ENCODE peak calls at places on chromosome 14, in eight cellular contexts. One of them, this sample, is unnamed.
A peak's percentile ranks its signal among the peaks of the same experiment; 100 is the strongest.

GRCh38 chr14:76006253-76006652 is 20.7 kb downstream of the IFT43 start:
- DNase-seq in gastrocnemius medialis: no peak
- DNase-seq in GM12865: no peak
- DNase-seq in fibroblast of villous mesenchyme: no peak
- DNase-seq in adrenal gland: no peak
- DNase-seq in psoas muscle: no peak
- DNase-seq in astrocyte of the cerebellum: no peak
- DNase-seq in tibial artery: no peak
- DNase-seq in this sample: no peak

GRCh38 chr14:32472512-32473472 is 143.7 kb downstream of the AKAP6 start:
- DNase-seq in tibial artery: no peak
- DNase-seq in adrenal gland: no peak
- DNase-seq in gastrocnemius medialis: peak; percentile 63
- DNase-seq in psoas muscle: no peak
- DNase-seq in astrocyte of the cerebellum: peak; percentile 47
- DNase-seq in GM12865: no peak
- DNase-seq in fibroblast of villous mesenchyme: peak; percentile 38
- DNase-seq in this sample: no peak

GRCh38 chr14:51041117-51041531 is 53.8 kb downstream of the TRIM9 start:
- DNase-seq in astrocyte of the cerebellum: no peak
- DNase-seq in gastrocnemius medialis: no peak
- DNase-seq in psoas muscle: no peak
- DNase-seq in GM12865: no peak
- DNase-seq in fibroblast of villous mesenchyme: no peak
- DNase-seq in tibial artery: no peak
- DNase-seq in adrenal gland: no peak
- DNase-seq in this sample: no peak

GRCh38 chr14:49849213-49849847 is 3.3 kb downstream of the NEMF start:
- DNase-seq in astrocyte of the cerebellum: no peak
- DNase-seq in adrenal gland: no peak
- DNase-seq in GM12865: no peak
- DNase-seq in psoas muscle: no peak
- DNase-seq in fibroblast of villous mesenchyme: peak; percentile 17
- DNase-seq in tibial artery: no peak
- DNase-seq in gastrocnemius medialis: no peak
- DNase-seq in this sample: no peak

GRCh38 chr14:79412822-79413221 is 798.5 kb downstream of the DIO2 start:
- DNase-seq in astrocyte of the cerebellum: no peak
- DNase-seq in adrenal gland: no peak
- DNase-seq in tibial artery: no peak
- DNase-seq in gastrocnemius medialis: no peak
- DNase-seq in psoas muscle: no peak
- DNase-seq in GM12865: no peak
- DNase-seq in fibroblast of villous mesenchyme: no peak
- DNase-seq in this sample: no peak

GRCh38 chr14:77761205-77761931 is 412 bp upstream of the SNW1 start:
- DNase-seq in adrenal gland: peak; percentile 39
- DNase-seq in astrocyte of the cerebellum: peak; percentile 16
- DNase-seq in psoas muscle: peak; percentile 64
- DNase-seq in gastrocnemius medialis: peak; percentile 62
- DNase-seq in fibroblast of villous mesenchyme: peak; percentile 53
- DNase-seq in tibial artery: peak; percentile 73
- DNase-seq in GM12865: peak; percentile 31
- DNase-seq in this sample: no peak

GRCh38 chr14:94284221-94284620 is 8.8 kb downstream of the SERPINA10 start:
- DNase-seq in tibial artery: no peak
- DNase-seq in astrocyte of the cerebellum: peak; percentile 12
- DNase-seq in psoas muscle: no peak
- DNase-seq in GM12865: no peak
- DNase-seq in gastrocnemius medialis: no peak
- DNase-seq in adrenal gland: no peak
- DNase-seq in fibroblast of villous mesenchyme: no peak
- DNase-seq in this sample: no peak

GRCh38 chr14:106286697-106287290 is 760.4 kb downstream of the TMEM121 start:
- DNase-seq in psoas muscle: no peak
- DNase-seq in adrenal gland: no peak
- DNase-seq in gastrocnemius medialis: no peak
- DNase-seq in GM12865: peak; percentile 14
- DNase-seq in tibial artery: no peak
- DNase-seq in fibroblast of villous mesenchyme: no peak
- DNase-seq in astrocyte of the cerebellum: no peak
- DNase-seq in this sample: no peak

GRCh38 chr14:79493081-79493652 is 718.1 kb downstream of the DIO2 start:
- DNase-seq in adrenal gland: no peak
- DNase-seq in GM12865: no peak
- DNase-seq in fibroblast of villous mesenchyme: no peak
- DNase-seq in psoas muscle: no peak
- DNase-seq in tibial artery: no peak
- DNase-seq in astrocyte of the cerebellum: no peak
- DNase-seq in gastrocnemius medialis: no peak
- DNase-seq in this sample: no peak

GRCh38 chr14:75373616-75374015 is 54.2 kb upstream of the JDP2 start:
- DNase-seq in GM12865: no peak
- DNase-seq in tibial artery: no peak
- DNase-seq in gastrocnemius medialis: no peak
- DNase-seq in fibroblast of villous mesenchyme: no peak
- DNase-seq in adrenal gland: no peak
- DNase-seq in astrocyte of the cerebellum: no peak
- DNase-seq in psoas muscle: no peak
- DNase-seq in this sample: no peak

GRCh38 chr14:100762089-100762515 is 35.4 kb downstream of the DLK1 start:
- DNase-seq in astrocyte of the cerebellum: no peak
- DNase-seq in tibial artery: no peak
- DNase-seq in adrenal gland: no peak
- DNase-seq in GM12865: no peak
- DNase-seq in gastrocnemius medialis: no peak
- DNase-seq in fibroblast of villous mesenchyme: peak; percentile 89
- DNase-seq in psoas muscle: no peak
- DNase-seq in this sample: no peak

GRCh38 chr14:100405752-100406455 is 82.8 kb downstream of the SLC25A47 start:
- DNase-seq in tibial artery: no peak
- DNase-seq in psoas muscle: no peak
- DNase-seq in astrocyte of the cerebellum: no peak
- DNase-seq in fibroblast of villous mesenchyme: no peak
- DNase-seq in adrenal gland: no peak
- DNase-seq in gastrocnemius medialis: no peak
- DNase-seq in GM12865: no peak
- DNase-seq in this sample: no peak

GRCh38 chr14:103624860-103625259 is 4.2 kb upstream of the KLC1 start:
- DNase-seq in astrocyte of the cerebellum: no peak
- DNase-seq in adrenal gland: peak; percentile 75
- DNase-seq in psoas muscle: peak; percentile 86
- DNase-seq in gastrocnemius medialis: peak; percentile 69
- DNase-seq in fibroblast of villous mesenchyme: peak; percentile 69
- DNase-seq in tibial artery: peak; percentile 92
- DNase-seq in GM12865: peak; percentile 27
- DNase-seq in this sample: no peak

GRCh38 chr14:49863483-49864262 is 11.1 kb upstream of the NEMF start:
- DNase-seq in GM12865: peak; percentile 58
- DNase-seq in adrenal gland: peak; percentile 48
- DNase-seq in astrocyte of the cerebellum: no peak
- DNase-seq in gastrocnemius medialis: no peak
- DNase-seq in fibroblast of villous mesenchyme: peak; percentile 35
- DNase-seq in psoas muscle: no peak
- DNase-seq in tibial artery: no peak
- DNase-seq in this sample: no peak

GRCh38 chr14:91185721-91186120 is 58.8 kb downstream of the GPR68 start:
- DNase-seq in adrenal gland: no peak
- DNase-seq in gastrocnemius medialis: no peak
- DNase-seq in fibroblast of villous mesenchyme: peak; percentile 3
- DNase-seq in psoas muscle: no peak
- DNase-seq in tibial artery: no peak
- DNase-seq in astrocyte of the cerebellum: no peak
- DNase-seq in GM12865: no peak
- DNase-seq in this sample: no peak

GRCh38 chr14:37874429-37875109 is 279.1 kb downstream of the TTC6 start:
- DNase-seq in GM12865: peak; percentile 65
- DNase-seq in gastrocnemius medialis: peak; percentile 47
- DNase-seq in astrocyte of the cerebellum: peak; percentile 46
- DNase-seq in fibroblast of villous mesenchyme: peak; percentile 50
- DNase-seq in adrenal gland: peak; percentile 88
- DNase-seq in tibial artery: peak; percentile 77
- DNase-seq in psoas muscle: peak; percentile 86
- DNase-seq in this sample: peak; percentile 89

GRCh38 chr14:73662439-73663056 is 17.8 kb downstream of the DNAL1 start:
- DNase-seq in tibial artery: peak; percentile 77
- DNase-seq in gastrocnemius medialis: peak; percentile 58
- DNase-seq in fibroblast of villous mesenchyme: peak; percentile 89
- DNase-seq in psoas muscle: peak; percentile 52
- DNase-seq in GM12865: no peak
- DNase-seq in astrocyte of the cerebellum: peak; percentile 86
- DNase-seq in adrenal gland: peak; percentile 67
- DNase-seq in this sample: no peak

GRCh38 chr14:40694026-40694425 is 912.6 kb upstream of the LRFN5 start:
- DNase-seq in psoas muscle: no peak
- DNase-seq in tibial artery: peak; percentile 19
- DNase-seq in gastrocnemius medialis: no peak
- DNase-seq in fibroblast of villous mesenchyme: peak; percentile 26
- DNase-seq in astrocyte of the cerebellum: no peak
- DNase-seq in GM12865: no peak
- DNase-seq in adrenal gland: no peak
- DNase-seq in this sample: no peak

GRCh38 chr14:35247777-35248475 is 44.3 kb upstream of the PSMA6 start:
- DNase-seq in fibroblast of villous mesenchyme: peak; percentile 21
- DNase-seq in GM12865: no peak
- DNase-seq in psoas muscle: no peak
- DNase-seq in gastrocnemius medialis: no peak
- DNase-seq in tibial artery: no peak
- DNase-seq in astrocyte of the cerebellum: no peak
- DNase-seq in adrenal gland: no peak
- DNase-seq in this sample: no peak

GRCh38 chr14:56196274-56196673 is 78.1 kb downstream of the PELI2 start:
- DNase-seq in astrocyte of the cerebellum: no peak
- DNase-seq in tibial artery: no peak
- DNase-seq in adrenal gland: no peak
- DNase-seq in GM12865: no peak
- DNase-seq in psoas muscle: no peak
- DNase-seq in fibroblast of villous mesenchyme: peak; percentile 83
- DNase-seq in gastrocnemius medialis: no peak
- DNase-seq in this sample: no peak

GRCh38 chr14:22836301-22837058 is at the start of gene MMP14:
- DNase-seq in GM12865: no peak
- DNase-seq in psoas muscle: peak; percentile 84
- DNase-seq in tibial artery: peak; percentile 97
- DNase-seq in fibroblast of villous mesenchyme: peak; percentile 94
- DNase-seq in astrocyte of the cerebellum: peak; percentile 77
- DNase-seq in gastrocnemius medialis: peak; percentile 74
- DNase-seq in adrenal gland: peak; percentile 72
- DNase-seq in this sample: peak; percentile 26
- TF ChIP-seq CTCF in GM12865: no peak
- TF ChIP-seq CTCF in psoas muscle: no peak
- TF ChIP-seq CTCF in tibial artery: peak; percentile 50
- TF ChIP-seq CTCF in fibroblast of villous mesenchyme: peak; percentile 54
- TF ChIP-seq CTCF in astrocyte of the cerebellum: peak; percentile 54
- TF ChIP-seq CTCF in gastrocnemius medialis: no peak
- TF ChIP-seq CTCF in adrenal gland: peak; percentile 68
- TF ChIP-seq CTCF in this sample: peak; percentile 51

GRCh38 chr14:42909659-42910058 is 1303.0 kb downstream of the LRFN5 start:
- DNase-seq in psoas muscle: no peak
- DNase-seq in gastrocnemius medialis: no peak
- DNase-seq in GM12865: no peak
- DNase-seq in adrenal gland: no peak
- DNase-seq in fibroblast of villous mesenchyme: no peak
- DNase-seq in tibial artery: no peak
- DNase-seq in astrocyte of the cerebellum: no peak
- DNase-seq in this sample: no peak

GRCh38 chr14:42911642-42912041 is 1305.0 kb downstream of the LRFN5 start:
- DNase-seq in GM12865: no peak
- DNase-seq in gastrocnemius medialis: no peak
- DNase-seq in astrocyte of the cerebellum: no peak
- DNase-seq in psoas muscle: no peak
- DNase-seq in adrenal gland: no peak
- DNase-seq in tibial artery: no peak
- DNase-seq in fibroblast of villous mesenchyme: peak; percentile 1
- DNase-seq in this sample: no peak
- TF ChIP-seq CTCF in GM12865: no peak
- TF ChIP-seq CTCF in gastrocnemius medialis: no peak
- TF ChIP-seq CTCF in astrocyte of the cerebellum: no peak
- TF ChIP-seq CTCF in psoas muscle: peak; percentile 32
- TF ChIP-seq CTCF in adrenal gland: no peak
- TF ChIP-seq CTCF in tibial artery: no peak
- TF ChIP-seq CTCF in fibroblast of villous mesenchyme: no peak
- TF ChIP-seq CTCF in this sample: no peak

DNA sequence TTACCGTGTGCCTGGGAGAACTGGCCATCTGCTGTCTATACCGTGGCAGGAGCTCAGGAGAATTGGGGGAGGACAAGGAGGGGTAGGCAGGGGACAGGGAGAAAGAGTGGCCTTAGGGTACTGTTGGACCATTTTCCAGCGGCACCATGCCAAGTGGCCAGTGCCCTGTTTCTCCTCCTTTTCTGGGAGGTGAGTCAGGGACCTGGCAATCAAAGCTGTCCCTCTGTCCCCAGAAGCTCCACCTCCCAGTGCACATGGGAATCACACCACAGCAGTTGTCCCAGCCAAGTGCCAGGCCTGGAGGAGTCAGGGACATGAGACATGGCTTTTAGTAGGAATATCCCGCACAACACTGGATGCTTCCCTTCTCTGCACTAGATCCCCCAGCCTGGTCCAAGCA is 118.0 kb downstream of the GCH1 start:
- DNase-seq in psoas muscle: peak; percentile 91
- DNase-seq in gastrocnemius medialis: peak; percentile 94
- DNase-seq in GM12865: no peak
- DNase-seq in tibial artery: peak; percentile 92
- DNase-seq in astrocyte of the cerebellum: no peak
- DNase-seq in fibroblast of villous mesenchyme: no peak
- DNase-seq in adrenal gland: peak; percentile 77
- DNase-seq in this sample: no peak
- TF ChIP-seq CTCF in psoas muscle: no peak
- TF ChIP-seq CTCF in gastrocnemius medialis: no peak
- TF ChIP-seq CTCF in GM12865: no peak
- TF ChIP-seq CTCF in tibial artery: no peak
- TF ChIP-seq CTCF in astrocyte of the cerebellum: no peak
- TF ChIP-seq CTCF in fibroblast of villous mesenchyme: no peak
- TF ChIP-seq CTCF in adrenal gland: no peak
- TF ChIP-seq CTCF in this sample: no peak

GRCh38 chr14:104879983-104880565 is 15.0 kb downstream of the CEP170B start:
- DNase-seq in adrenal gland: no peak
- DNase-seq in tibial artery: no peak
- DNase-seq in fibroblast of villous mesenchyme: no peak
- DNase-seq in astrocyte of the cerebellum: no peak
- DNase-seq in psoas muscle: peak; percentile 54
- DNase-seq in GM12865: no peak
- DNase-seq in gastrocnemius medialis: no peak
- DNase-seq in this sample: no peak

GRCh38 chr14:104877806-104878550 is 12.9 kb downstream of the CEP170B start:
- DNase-seq in tibial artery: no peak
- DNase-seq in fibroblast of villous mesenchyme: no peak
- DNase-seq in adrenal gland: no peak
- DNase-seq in GM12865: no peak
- DNase-seq in psoas muscle: peak; percentile 42
- DNase-seq in astrocyte of the cerebellum: no peak
- DNase-seq in gastrocnemius medialis: no peak
- DNase-seq in this sample: no peak

GRCh38 chr14:104880584-104881210 is 15.6 kb downstream of the CEP170B start:
- DNase-seq in tibial artery: no peak
- DNase-seq in psoas muscle: no peak
- DNase-seq in astrocyte of the cerebellum: no peak
- DNase-seq in fibroblast of villous mesenchyme: no peak
- DNase-seq in gastrocnemius medialis: no peak
- DNase-seq in adrenal gland: no peak
- DNase-seq in GM12865: no peak
- DNase-seq in this sample: no peak

GRCh38 chr14:104878582-104878981 is 13.5 kb downstream of the CEP170B start:
- DNase-seq in astrocyte of the cerebellum: no peak
- DNase-seq in tibial artery: no peak
- DNase-seq in GM12865: no peak
- DNase-seq in psoas muscle: peak; percentile 39
- DNase-seq in gastrocnemius medialis: no peak
- DNase-seq in fibroblast of villous mesenchyme: no peak
- DNase-seq in adrenal gland: no peak
- DNase-seq in this sample: no peak

GRCh38 chr14:104879201-104879982 is 14.3 kb downstream of the CEP170B start:
- DNase-seq in tibial artery: no peak
- DNase-seq in gastrocnemius medialis: no peak
- DNase-seq in adrenal gland: no peak
- DNase-seq in fibroblast of villous mesenchyme: no peak
- DNase-seq in psoas muscle: peak; percentile 32
- DNase-seq in astrocyte of the cerebellum: no peak
- DNase-seq in GM12865: no peak
- DNase-seq in this sample: no peak
- TF ChIP-seq CTCF in tibial artery: no peak
- TF ChIP-seq CTCF in gastrocnemius medialis: no peak
- TF ChIP-seq CTCF in adrenal gland: no peak
- TF ChIP-seq CTCF in fibroblast of villous mesenchyme: no peak
- TF ChIP-seq CTCF in psoas muscle: no peak
- TF ChIP-seq CTCF in astrocyte of the cerebellum: no peak
- TF ChIP-seq CTCF in GM12865: no peak
- TF ChIP-seq CTCF in this sample: no peak

This sample was measured in progenitor cell of endocrine pancreas.